ENCODE peak calls at places on chromosomes 5 and 9, in eight cellular contexts. Z, L, V, D, N, G, J and M are unnamed samples. For H3K4me1, the result is how much of the 10 kb centered on the place peaks cover.

GRCh38 chr5:101543780-101544179 is 640.7 kb upstream of the ST8SIA4 start:
- DNase-seq in Z (no peak), L (no peak), V (no peak), D (no peak), N (no peak), G (no peak), J (peak), M (no peak)

GRCh38 chr9:4592325-4592724 is 69.8 kb upstream of the PLPP6 start:
- DNase-seq in Z (no peak), L (no peak), V (no peak), D (no peak), N (no peak), G (no peak), J (no peak), M (no peak)

GRCh38 chr9:116951588-116952433 is 264.7 kb downstream of the TRIM32 start:
- DNase-seq in Z (no peak), L (peak), V (no peak), D (no peak), N (no peak), G (no peak), J (peak), M (no peak)

GRCh38 chr5:156942064-156942463 is 21.0 kb downstream of the TIMD4 start:
- DNase-seq in Z (no peak), L (no peak), V (no peak), D (no peak), N (no peak), G (no peak), J (no peak), M (no peak)

GRCh38 chr5:175922192-175922885 is 45.8 kb downstream of the THOC3 start:
- DNase-seq in Z (no peak), L (peak), V (no peak), D (no peak), N (no peak), G (no peak), J (peak), M (no peak)

GRCh38 chr5:142587354-142587965 is 98.4 kb downstream of the FGF1 start:
- DNase-seq in Z (no peak), L (peak), V (no peak), D (no peak), N (no peak), G (no peak), J (peak), M (no peak)

GRCh38 chr5:95526871-95527270 is 27.9 kb downstream of the SKIC3 start:
- DNase-seq in Z (no peak), L (no peak), V (no peak), D (no peak), N (no peak), G (no peak), J (peak), M (no peak)

GRCh38 chr5:56422060-56422762 is 189.1 kb upstream of the ANKRD55 start:
- DNase-seq in Z (no peak), L (no peak), V (no peak), D (no peak), N (no peak), G (no peak), J (no peak), M (peak)

GRCh38 chr5:111726986-111727385 is 30.0 kb downstream of the NREP start:
- DNase-seq in Z (no peak), L (no peak), V (no peak), D (no peak), N (no peak), G (no peak), J (no peak), M (no peak)

GRCh38 chr9:129778469-129778868 is 24.5 kb upstream of the TOR1B start:
- DNase-seq in Z (no peak), L (no peak), V (no peak), D (no peak), N (no peak), G (no peak), J (no peak), M (no peak)

GRCh38 chr9:129775443-129775842 is 22.6 kb upstream of the PTGES start:
- DNase-seq in Z (no peak), L (no peak), V (no peak), D (no peak), N (no peak), G (no peak), J (no peak), M (no peak)

GRCh38 chr9:129777769-129778130 is 24.9 kb upstream of the PTGES start:
- DNase-seq in Z (no peak), L (no peak), V (no peak), D (no peak), N (no peak), G (no peak), J (no peak), M (no peak)

GRCh38 chr9:129776566-129776937 is 23.7 kb upstream of the PTGES start:
- DNase-seq in Z (peak), L (no peak), V (no peak), D (peak), N (no peak), G (no peak), J (peak), M (no peak)

GRCh38 chr9:129776938-129777768 is 24.3 kb upstream of the PTGES start:
- DNase-seq in Z (peak), L (peak), V (peak), D (peak), N (peak), G (peak), J (peak), M (peak)
- H3K4me3 ChIP-seq in Z (no peak), L (peak), V (peak), D (peak), N (no peak), G (no peak), J (peak), M (no peak)

GRCh38 chr9:744790-745456 is 96.6 kb upstream of the DMRT1 start:
- DNase-seq in Z (peak), L (no peak), V (no peak), D (peak), N (no peak), G (no peak), J (no peak), M (no peak)

GRCh38 chr9:745761-746414 is 95.6 kb upstream of the DMRT1 start:
- DNase-seq in Z (no peak), L (no peak), V (no peak), D (no peak), N (no peak), G (no peak), J (no peak), M (no peak)

GRCh38 chr9:747567-747966 is 93.9 kb upstream of the DMRT1 start:
- DNase-seq in Z (no peak), L (no peak), V (no peak), D (no peak), N (no peak), G (no peak), J (no peak), M (no peak)

GRCh38 chr9:748861-749497 is 92.5 kb upstream of the DMRT1 start:
- DNase-seq in Z (no peak), L (no peak), V (no peak), D (no peak), N (peak), G (no peak), J (no peak), M (no peak)

DNA sequence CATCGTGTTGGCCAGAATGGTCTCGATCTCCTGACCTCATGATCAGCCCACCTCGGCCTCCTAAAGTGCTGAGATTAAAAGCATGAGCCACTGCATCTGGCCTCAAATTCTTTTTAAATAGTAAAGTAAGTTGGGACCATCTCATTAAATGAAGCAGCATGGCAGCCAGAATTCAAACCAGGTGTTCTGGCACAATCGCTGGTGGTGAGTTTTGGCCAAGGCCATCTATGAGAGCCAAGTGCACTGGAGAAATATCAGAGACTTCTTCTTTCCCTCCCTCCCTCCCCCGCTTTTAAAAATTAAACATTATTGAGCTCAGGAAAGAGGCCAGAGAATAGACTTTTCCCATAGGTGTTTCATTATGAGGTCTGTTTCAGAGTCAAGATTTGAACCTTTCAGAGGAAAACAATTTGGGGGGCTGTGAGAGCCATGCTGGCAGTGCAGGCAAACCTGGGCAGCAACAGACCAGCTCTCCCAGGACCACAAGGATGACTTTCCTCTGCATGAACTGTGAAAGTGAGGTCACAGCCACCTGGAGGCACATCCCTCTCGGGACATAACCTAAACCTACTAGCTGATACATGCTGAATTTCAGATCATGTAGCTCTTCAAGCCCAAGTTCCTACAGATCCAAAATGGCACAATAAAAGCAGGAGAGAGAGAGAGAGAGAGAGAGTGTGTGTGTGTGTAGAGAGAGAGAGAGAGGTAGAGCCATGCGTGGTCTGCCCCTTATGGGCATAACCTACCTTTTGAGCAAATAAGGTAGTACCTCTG is 94.6 kb upstream of the DMRT1 start:
- DNase-seq in Z (no peak), L (no peak), V (no peak), D (no peak), N (no peak), G (no peak), J (no peak), M (no peak)
- H3K4me1 ChIP-seq in Z (under half), L (under half), V (under half), D (half or more), N (under half), G (under half), J (under half), M (under half)

DNA sequence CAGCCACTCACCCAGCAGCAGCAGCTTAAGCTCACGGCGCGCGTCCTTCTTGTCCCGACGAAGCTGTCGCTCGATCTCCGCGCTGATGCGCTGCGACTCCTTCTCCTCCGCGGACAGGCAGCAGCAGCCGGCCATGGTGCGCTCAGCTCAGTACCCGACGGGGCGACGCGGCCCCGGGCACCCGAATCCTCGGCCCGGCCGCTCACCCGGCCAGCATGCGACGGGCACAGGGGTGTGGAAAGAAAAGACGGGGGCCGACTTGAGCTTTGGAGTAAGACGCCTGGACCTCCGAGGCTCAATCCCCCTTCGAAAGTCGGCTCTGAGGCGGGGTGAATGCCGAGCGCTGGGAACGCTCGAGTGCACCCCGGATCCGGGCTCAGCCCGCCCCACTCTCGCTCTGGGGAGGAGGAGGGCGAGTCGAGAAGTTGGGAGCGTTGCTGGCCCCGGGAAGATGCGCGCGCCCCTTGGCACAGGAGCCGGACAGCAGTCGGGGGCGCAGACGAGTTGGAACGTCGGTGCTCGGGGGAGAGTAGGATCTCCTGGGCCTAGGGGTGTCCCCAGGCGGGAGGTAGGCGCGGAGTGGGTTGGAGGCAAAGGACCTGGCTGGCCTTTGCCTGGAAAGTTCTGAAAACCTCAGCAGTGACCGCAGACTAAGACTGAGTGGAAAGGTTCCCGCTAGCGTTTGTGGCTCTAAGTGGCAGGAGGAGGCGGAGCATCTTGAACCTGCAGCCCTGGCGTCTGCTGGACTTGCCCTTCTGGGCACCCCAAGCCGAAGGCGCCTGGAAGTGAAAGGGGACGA is at the start of gene GNA14:
- DNase-seq in Z (peak), L (no peak), V (no peak), D (no peak), N (no peak), G (no peak), J (no peak), M (peak)
- H3K4me3 ChIP-seq in Z (peak), L (no peak), V (peak), D (peak), N (peak), G (peak), J (peak), M (peak)

GRCh38 chr9:16515207-16515606 is 355.3 kb downstream of the BNC2 start:
- DNase-seq in Z (peak), L (no peak), V (no peak), D (no peak), N (no peak), G (no peak), J (peak), M (no peak)
- H3K4me1 ChIP-seq in Z (under half), L (under half), V (under half), D (under half), N (under half), G (under half), J (under half), M (under half)

GRCh38 chr9:14313378-14313940 is 482 bp downstream of the NFIB start:
- DNase-seq in Z (no peak), L (no peak), V (no peak), D (no peak), N (no peak), G (peak), J (peak), M (peak)
- H3K4me3 ChIP-seq in Z (peak), L (peak), V (peak), D (peak), N (peak), G (peak), J (peak), M (peak)

DNA sequence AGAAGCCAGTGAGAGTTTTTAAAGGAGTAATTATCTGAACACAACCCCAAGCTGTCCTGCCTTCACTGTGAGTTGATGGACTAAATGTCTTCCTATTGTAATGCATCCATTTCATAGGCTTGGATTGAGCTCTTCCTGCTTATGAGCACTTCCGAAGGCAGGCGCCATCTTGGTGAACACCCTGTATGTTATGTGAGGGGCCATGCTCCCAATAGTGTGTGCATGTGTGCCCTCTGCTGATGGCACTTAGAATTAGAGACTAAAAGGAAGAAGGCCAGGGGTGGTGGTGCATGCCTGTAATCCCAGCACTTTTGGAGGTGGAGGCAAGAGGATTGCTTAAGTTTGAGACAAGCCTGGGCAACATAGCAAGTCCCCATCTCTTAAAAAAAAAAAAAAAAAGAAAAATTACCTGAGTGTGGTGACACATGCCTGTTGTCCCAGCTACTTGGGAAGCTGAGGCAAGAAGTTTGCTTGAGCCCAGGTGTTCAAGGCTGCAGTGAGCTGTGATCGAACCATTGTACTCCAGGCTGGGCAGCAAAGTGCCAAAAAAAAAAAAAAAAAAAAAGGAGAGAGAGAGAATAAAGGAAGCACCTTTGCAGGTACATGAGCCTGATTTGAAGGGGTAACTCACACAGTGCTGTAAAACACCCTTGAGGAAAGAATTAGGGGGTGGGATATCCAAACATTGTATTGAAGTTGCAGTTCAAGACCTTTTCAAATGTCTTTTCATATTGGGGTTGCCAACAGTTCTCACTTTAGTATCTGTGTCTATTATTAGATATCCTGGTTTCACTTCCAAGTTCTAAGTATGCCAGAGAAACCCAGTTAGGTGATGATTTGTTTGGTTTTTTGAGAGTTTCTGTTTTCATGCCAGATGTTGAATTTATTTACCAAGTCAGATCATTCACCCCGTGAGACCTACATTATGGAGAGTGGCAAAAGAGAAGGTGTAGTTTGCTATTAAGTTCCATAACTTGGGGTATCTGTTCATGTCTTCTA is 64.8 kb downstream of the C9orf152 start:
- DNase-seq in Z (no peak), L (no peak), V (no peak), D (no peak), N (no peak), G (no peak), J (no peak), M (no peak)
- H3K4me1 ChIP-seq in Z (under half), L (under half), V (under half), D (half or more), N (under half), G (under half), J (under half), M (under half)

GRCh38 chr5:179313849-179314521 is 31.3 kb downstream of the ADAMTS2 start:
- DNase-seq in Z (peak), L (no peak), V (peak), D (peak), N (peak), G (peak), J (peak), M (peak)

GRCh38 chr5:179315356-179315890 is 29.8 kb downstream of the ADAMTS2 start:
- DNase-seq in Z (no peak), L (no peak), V (no peak), D (peak), N (peak), G (peak), J (no peak), M (no peak)

GRCh38 chr5:179312557-179313235 is 32.6 kb downstream of the ADAMTS2 start:
- DNase-seq in Z (peak), L (no peak), V (no peak), D (no peak), N (peak), G (peak), J (peak), M (no peak)

GRCh38 chr5:179316111-179316551 is 29.1 kb downstream of the ADAMTS2 start:
- DNase-seq in Z (peak), L (no peak), V (no peak), D (peak), N (peak), G (peak), J (no peak), M (no peak)

DNA sequence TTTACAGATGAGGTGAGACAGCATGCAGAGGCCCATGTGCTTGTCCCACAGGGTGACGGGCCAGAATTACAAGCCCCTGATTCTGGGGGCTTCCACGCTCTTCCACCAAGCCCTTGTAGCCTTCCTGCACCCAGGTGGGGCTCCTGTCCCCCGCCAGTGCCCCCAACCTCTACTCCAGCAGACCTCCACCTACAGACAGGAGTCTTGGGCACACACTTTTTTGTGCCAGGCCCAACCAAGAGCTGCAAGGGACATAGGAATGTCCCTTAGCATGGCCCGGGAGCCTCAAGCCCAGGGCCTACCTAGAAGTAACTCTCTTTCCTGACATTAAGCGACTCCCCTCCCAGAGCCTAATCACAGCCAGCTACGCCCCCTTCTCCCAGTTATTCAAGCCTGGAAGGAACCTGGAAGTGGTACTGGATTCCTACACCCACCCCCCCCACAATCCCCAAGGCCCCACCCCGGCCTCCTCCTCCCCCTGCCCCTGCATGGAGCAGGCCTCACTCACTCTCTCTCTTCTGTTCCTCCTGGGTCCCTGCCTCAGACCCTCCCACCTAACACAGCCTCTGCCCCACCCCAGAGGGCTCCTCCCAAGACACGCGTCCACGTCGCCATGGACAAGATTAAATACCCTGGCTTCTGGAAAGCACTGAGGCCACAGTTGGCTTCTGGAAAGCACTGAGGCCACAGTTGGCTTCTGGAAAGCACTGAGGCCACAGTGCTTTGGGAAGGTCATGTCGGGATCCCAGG is 30.5 kb downstream of the ADAMTS2 start:
- DNase-seq in Z (peak), L (no peak), V (no peak), D (peak), N (peak), G (peak), J (no peak), M (peak)
- H3K4me3 ChIP-seq in Z (no peak), L (no peak), V (peak), D (no peak), N (no peak), G (no peak), J (no peak), M (no peak)

DNA sequence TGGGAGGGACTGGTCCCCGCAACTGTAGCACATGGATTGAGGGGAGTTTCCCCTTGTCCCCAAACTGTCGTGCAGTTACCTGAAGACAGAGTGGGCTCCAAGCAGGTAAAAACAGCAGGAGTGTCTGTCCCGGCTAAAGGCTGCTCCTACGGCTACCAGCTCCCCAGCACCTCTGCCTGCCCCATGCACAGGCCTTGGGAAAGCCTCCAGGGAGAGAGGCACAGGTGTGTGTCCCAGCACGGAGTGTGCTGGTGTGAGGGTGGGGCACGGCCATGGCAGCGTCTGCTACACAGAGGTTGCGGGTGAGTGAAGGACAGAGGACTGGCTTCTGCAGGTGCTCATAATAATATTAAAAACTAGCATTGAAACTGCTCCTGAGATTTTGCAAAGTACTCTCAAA is 30.4 kb downstream of the STC2 start:
- DNase-seq in Z (no peak), L (no peak), V (no peak), D (no peak), N (no peak), G (no peak), J (no peak), M (no peak)
- H3K4me1 ChIP-seq in Z (under half), L (under half), V (under half), D (under half), N (under half), G (under half), J (under half), M (under half)